ENCODE peak calls at places on chromosomes 3 and 15, in eight cellular contexts. One of them, this sample, is unnamed.

GRCh38 chr3:57974796-57975388 is 33.3 kb upstream of the FLNB start:
- DNase-seq in choroid plexus epithelial cell: peak
- DNase-seq in IMR-90: peak
- DNase-seq in epithelial cell of esophagus: peak
- DNase-seq in NCI-H1436: no peak
- DNase-seq in activated T-helper 1 cell treated with anti-CD3 and anti-CD28 coated beads, Interleukin-12 subunit alpha, Interleukin-12 subunit beta, Interleukin-2, Interleukin-4 antibody, amounts not matched to agents 30 ng/mL and 10 ng/mL and 1 ng/mL, durations not matched to agents 14 hours and 24 hours and 36 hours: no peak
- DNase-seq in fibroblast of mammary gland: peak
- DNase-seq in glutamatergic neuron: no peak
- DNase-seq in this sample: peak

GRCh38 chr3:53175613-53176537 is 14.9 kb downstream of the PRKCD start:
- DNase-seq in glutamatergic neuron: peak
- DNase-seq in fibroblast of mammary gland: peak
- DNase-seq in epithelial cell of esophagus: no peak
- DNase-seq in activated T-helper 1 cell treated with anti-CD3 and anti-CD28 coated beads, Interleukin-12 subunit alpha, Interleukin-12 subunit beta, Interleukin-2, Interleukin-4 antibody, amounts not matched to agents 30 ng/mL and 10 ng/mL and 1 ng/mL, durations not matched to agents 14 hours and 24 hours and 36 hours: no peak
- DNase-seq in IMR-90: peak
- DNase-seq in choroid plexus epithelial cell: peak
- DNase-seq in NCI-H1436: no peak
- DNase-seq in this sample: peak

GRCh38 chr15:76158250-76158649 is 98.5 kb downstream of the TMEM266 start:
- DNase-seq in NCI-H1436: no peak
- DNase-seq in choroid plexus epithelial cell: no peak
- DNase-seq in epithelial cell of esophagus: no peak
- DNase-seq in IMR-90: no peak
- DNase-seq in glutamatergic neuron: no peak
- DNase-seq in activated T-helper 1 cell treated with anti-CD3 and anti-CD28 coated beads, Interleukin-12 subunit alpha, Interleukin-12 subunit beta, Interleukin-2, Interleukin-4 antibody, amounts not matched to agents 30 ng/mL and 10 ng/mL and 1 ng/mL, durations not matched to agents 14 hours and 24 hours and 36 hours: no peak
- DNase-seq in fibroblast of mammary gland: no peak
- DNase-seq in this sample: no peak

GRCh38 chr15:60844431-60845174 is 365.7 kb upstream of the ICE2 start:
- DNase-seq in activated T-helper 1 cell treated with anti-CD3 and anti-CD28 coated beads, Interleukin-12 subunit alpha, Interleukin-12 subunit beta, Interleukin-2, Interleukin-4 antibody, amounts not matched to agents 30 ng/mL and 10 ng/mL and 1 ng/mL, durations not matched to agents 14 hours and 24 hours and 36 hours: peak
- DNase-seq in glutamatergic neuron: no peak
- DNase-seq in fibroblast of mammary gland: no peak
- DNase-seq in NCI-H1436: no peak
- DNase-seq in epithelial cell of esophagus: no peak
- DNase-seq in IMR-90: no peak
- DNase-seq in choroid plexus epithelial cell: no peak
- DNase-seq in this sample: no peak

GRCh38 chr15:52680756-52681155 is 1.6 kb upstream of the ATOSA start:
- DNase-seq in IMR-90: no peak
- DNase-seq in choroid plexus epithelial cell: no peak
- DNase-seq in NCI-H1436: no peak
- DNase-seq in glutamatergic neuron: no peak
- DNase-seq in activated T-helper 1 cell treated with anti-CD3 and anti-CD28 coated beads, Interleukin-12 subunit alpha, Interleukin-12 subunit beta, Interleukin-2, Interleukin-4 antibody, amounts not matched to agents 30 ng/mL and 10 ng/mL and 1 ng/mL, durations not matched to agents 14 hours and 24 hours and 36 hours: no peak
- DNase-seq in epithelial cell of esophagus: no peak
- DNase-seq in fibroblast of mammary gland: no peak
- DNase-seq in this sample: no peak

GRCh38 chr3:182686033-182686886 is 107.0 kb upstream of the ATP11B start:
- DNase-seq in fibroblast of mammary gland: no peak
- DNase-seq in epithelial cell of esophagus: no peak
- DNase-seq in glutamatergic neuron: no peak
- DNase-seq in IMR-90: no peak
- DNase-seq in activated T-helper 1 cell treated with anti-CD3 and anti-CD28 coated beads, Interleukin-12 subunit alpha, Interleukin-12 subunit beta, Interleukin-2, Interleukin-4 antibody, amounts not matched to agents 30 ng/mL and 10 ng/mL and 1 ng/mL, durations not matched to agents 14 hours and 24 hours and 36 hours: no peak
- DNase-seq in NCI-H1436: no peak
- DNase-seq in choroid plexus epithelial cell: no peak
- DNase-seq in this sample: no peak

GRCh38 chr3:101244212-101244575 is 76.2 kb downstream of the IMPG2 start:
- DNase-seq in activated T-helper 1 cell treated with anti-CD3 and anti-CD28 coated beads, Interleukin-12 subunit alpha, Interleukin-12 subunit beta, Interleukin-2, Interleukin-4 antibody, amounts not matched to agents 30 ng/mL and 10 ng/mL and 1 ng/mL, durations not matched to agents 14 hours and 24 hours and 36 hours: no peak
- DNase-seq in NCI-H1436: no peak
- DNase-seq in IMR-90: peak
- DNase-seq in fibroblast of mammary gland: peak
- DNase-seq in epithelial cell of esophagus: no peak
- DNase-seq in choroid plexus epithelial cell: no peak
- DNase-seq in glutamatergic neuron: no peak
- DNase-seq in this sample: no peak

GRCh38 chr3:31714512-31714894 is 181.8 kb downstream of the STT3B start:
- DNase-seq in NCI-H1436: no peak
- DNase-seq in epithelial cell of esophagus: no peak
- DNase-seq in glutamatergic neuron: no peak
- DNase-seq in fibroblast of mammary gland: no peak
- DNase-seq in choroid plexus epithelial cell: no peak
- DNase-seq in activated T-helper 1 cell treated with anti-CD3 and anti-CD28 coated beads, Interleukin-12 subunit alpha, Interleukin-12 subunit beta, Interleukin-2, Interleukin-4 antibody, amounts not matched to agents 30 ng/mL and 10 ng/mL and 1 ng/mL, durations not matched to agents 14 hours and 24 hours and 36 hours: no peak
- DNase-seq in IMR-90: no peak
- DNase-seq in this sample: no peak

GRCh38 chr3:13528217-13528801 is 20.6 kb upstream of the FBLN2 start:
- DNase-seq in IMR-90: no peak
- DNase-seq in NCI-H1436: no peak
- DNase-seq in activated T-helper 1 cell treated with anti-CD3 and anti-CD28 coated beads, Interleukin-12 subunit alpha, Interleukin-12 subunit beta, Interleukin-2, Interleukin-4 antibody, amounts not matched to agents 30 ng/mL and 10 ng/mL and 1 ng/mL, durations not matched to agents 14 hours and 24 hours and 36 hours: no peak
- DNase-seq in epithelial cell of esophagus: no peak
- DNase-seq in glutamatergic neuron: no peak
- DNase-seq in choroid plexus epithelial cell: peak
- DNase-seq in fibroblast of mammary gland: peak
- DNase-seq in this sample: peak